ENCODE peak calls at places on chromosomes 4 and X, in five cellular contexts. H is amniotic stem cell, U is cardiac septum, L is thyroid gland, P is lower leg skin. M is an unnamed sample.

GRCh38 chr4:24266951-24267577 is 317.3 kb downstream of the DHX15 start:
- DNase-seq in H (no peak), U (no peak), L (no peak), P (no peak), M (no peak)

GRCh38 chr4:186699298-186699697 is 24.4 kb downstream of the FAT1 start:
- DNase-seq in H (no peak), U (no peak), L (no peak), P (no peak), M (peak)

GRCh38 chr4:118964891-118965411 is 76.3 kb downstream of the SYNPO2 start:
- DNase-seq in H (no peak), U (no peak), L (no peak), P (no peak), M (no peak)

GRCh38 chrX:153766098-153766817 is 2.2 kb downstream of the PLXNB3 start:
- DNase-seq in H (peak), U (no peak), L (no peak), P (no peak), M (no peak)

GRCh38 chrX:70030242-70030823 is 19.4 kb downstream of the AWAT2 start:
- DNase-seq in H (peak), U (no peak), L (no peak), P (no peak), M (peak)

GRCh38 chr4:42151568-42152506 is 618 bp downstream of the BEND4 start:
- DNase-seq in H (no peak), U (no peak), L (no peak), P (no peak), M (peak)

GRCh38 chr4:175405961-175406360 is 406.1 kb downstream of the GPM6A start:
- DNase-seq in H (no peak), U (no peak), L (no peak), P (no peak), M (no peak)

GRCh38 chr4:189129044-189129443 is 811.6 kb upstream of the FRG1 start:
- DNase-seq in H (no peak), U (no peak), L (no peak), P (no peak), M (no peak)

GRCh38 chr4:38663021-38663800 is 788 bp upstream of the KLF3 start:
- DNase-seq in H (no peak), U (no peak), L (no peak), P (no peak), M (no peak)

GRCh38 chr4:29927895-29928294 is 792.3 kb upstream of the PCDH7 start:
- DNase-seq in H (no peak), U (no peak), L (no peak), P (no peak), M (no peak)

GRCh38 chrX:31201503-31201902 is 129.7 kb upstream of the FTHL17 start:
- DNase-seq in H (no peak), U (no peak), L (no peak), P (no peak), M (no peak)

GRCh38 chrX:96710031-96710430 is 25.4 kb downstream of the DIAPH2 start:
- DNase-seq in H (no peak), U (no peak), L (no peak), P (no peak), M (no peak)

GRCh38 chr4:113645771-113646455 is 115.6 kb downstream of the CAMK2D start:
- DNase-seq in H (no peak), U (no peak), L (peak), P (no peak), M (peak)

GRCh38 chr4:87097075-87097474 is 123.3 kb downstream of the KLHL8 start:
- DNase-seq in H (no peak), U (no peak), L (no peak), P (no peak), M (no peak)

GRCh38 chr4:178789279-178789678 is 1347.0 kb upstream of the AGA start:
- DNase-seq in H (no peak), U (no peak), L (no peak), P (no peak), M (no peak)

GRCh38 chr4:98653890-98654867 is 4.2 kb downstream of the TSPAN5 start:
- DNase-seq in H (peak), U (no peak), L (peak), P (no peak), M (no peak)

GRCh38 chr4:52144303-52144849 is 93.3 kb downstream of the SPATA18 start:
- DNase-seq in H (no peak), U (no peak), L (no peak), P (no peak), M (no peak)

GRCh38 chr4:41215155-41215554 is 813 bp upstream of the APBB2 start:
- DNase-seq in H (no peak), U (no peak), L (no peak), P (no peak), M (no peak)

GRCh38 chrX:12965390-12965940 is 9.4 kb upstream of the TMSB4X start:
- DNase-seq in H (no peak), U (no peak), L (no peak), P (peak), M (no peak)

GRCh38 chr4:803884-804283 is 22.0 kb downstream of the CPLX1 start:
- DNase-seq in H (no peak), U (no peak), L (no peak), P (no peak), M (no peak)

GRCh38 chrX:43974076-43974475 is 886 bp upstream of the NDP start:
- DNase-seq in H (no peak), U (no peak), L (no peak), P (no peak), M (no peak)

GRCh38 chr4:24559032-24559821 is 25.1 kb downstream of the DHX15 start:
- DNase-seq in H (no peak), U (no peak), L (no peak), P (no peak), M (no peak)

GRCh38 chrX:99415470-99415869 is 994.6 kb downstream of the PCDH19 start:
- DNase-seq in H (no peak), U (no peak), L (no peak), P (no peak), M (no peak)

GRCh38 chrX:43958529-43958928 is 14.7 kb downstream of the NDP start:
- DNase-seq in H (peak), U (no peak), L (no peak), P (no peak), M (peak)

GRCh38 chr4:87109945-87110344 is 110.5 kb downstream of the KLHL8 start:
- DNase-seq in H (no peak), U (no peak), L (no peak), P (no peak), M (no peak)

M was measured in prostate gland.